ENCODE peak calls at places on chromosomes 6 and 20, in four cellular contexts. H is CD4-positive, CD25-positive, alpha-beta regulatory T cell; I is NCI-H460; D is foreskin fibroblast. R is an unnamed sample.

GRCh38 chr6:106309766-106310373 is 15.7 kb downstream of the ATG5 start:
- DNase-seq in I (no peak), H (no peak), D (peak), R (no peak)

GRCh38 chr6:20812776-20813175 is 278.5 kb downstream of the CDKAL1 start:
- DNase-seq in D (no peak), H (no peak), I (no peak), R (no peak)

GRCh38 chr20:24118781-24119175 is 130.2 kb upstream of the GGTLC1 start:
- DNase-seq in H (no peak), I (no peak), D (peak), R (peak)

GRCh38 chr6:112163295-112164257 is 76.2 kb downstream of the FAM229B start:
- DNase-seq in H (peak), I (peak), D (no peak), R (peak)

GRCh38 chr6:40720375-40720748 is 133.2 kb upstream of the LRFN2 start:
- DNase-seq in H (no peak), D (no peak), I (no peak), R (no peak)

GRCh38 chr6:29992792-29993191 is 50.5 kb downstream of the HLA-A start:
- DNase-seq in D (peak), I (no peak), H (no peak), R (no peak)

GRCh38 chr6:44512868-44513641 is 125.5 kb downstream of the CDC5L start:
- DNase-seq in I (no peak), H (no peak), D (no peak), R (no peak)

GRCh38 chr20:48724891-48725588 is 102.8 kb downstream of the PREX1 start:
- DNase-seq in H (no peak), I (no peak), D (no peak), R (no peak)

GRCh38 chr6:2596222-2596621 is 154.5 kb downstream of the MYLK4 start:
- DNase-seq in I (peak), H (no peak), D (no peak), R (no peak)

GRCh38 chr6:166906376-166907044 is 49.8 kb downstream of the RNASET2 start:
- DNase-seq in I (no peak), H (no peak), D (no peak), R (no peak)

GRCh38 chr6:47700051-47700450 is 1.7 kb downstream of the ADGRF4 start:
- DNase-seq in D (no peak), I (no peak), H (no peak), R (no peak)

GRCh38 chr6:25088513-25088912 is 152.8 kb upstream of the RIPOR2 start:
- DNase-seq in D (no peak), H (no peak), I (no peak), R (no peak)

GRCh38 chr20:50038574-50038991 is 55.8 kb downstream of the SNAI1 start:
- DNase-seq in H (no peak), D (no peak), I (no peak), R (no peak)

GRCh38 chr20:44460795-44461141 is 14.9 kb upstream of the TTPAL start:
- DNase-seq in D (no peak), H (peak), I (peak), R (no peak)

GRCh38 chr6:147001621-147002020 is 202.6 kb upstream of the STXBP5 start:
- DNase-seq in H (no peak), I (no peak), D (peak), R (no peak)

GRCh38 chr6:75947935-75948334 is 124.5 kb downstream of the IMPG1 start:
- DNase-seq in D (no peak), H (no peak), I (no peak), R (no peak)

GRCh38 chr6:135054575-135055498 is at the start of gene HBS1L:
- DNase-seq in I (peak), D (peak), H (peak), R (peak)

GRCh38 chr20:34426026-34426425 is 63.0 kb downstream of the ITCH start:
- DNase-seq in H (no peak), D (no peak), I (no peak), R (no peak)

GRCh38 chr20:36439040-36439730 is 102.1 kb upstream of the MYL9 start:
- DNase-seq in H (peak), D (peak), I (peak), R (peak)

GRCh38 chr6:28488916-28489365 is 26.7 kb downstream of the GPX6 start:
- DNase-seq in H (no peak), I (peak), D (peak), R (peak)

GRCh38 chr20:63915471-63915870 is 20.5 kb downstream of the DNAJC5 start:
- DNase-seq in H (no peak), I (no peak), D (no peak), R (no peak)